ENCODE peak calls at places on chromosomes 5 and 9, in five cellular contexts. D, C, E, A and J are unnamed samples.

GRCh38 chr9:130943226-130943625 is 4.2 kb upstream of the FIBCD1 start:
- DNase-seq in E (no peak), D (no peak), A (no peak), C (no peak), J (no peak)

GRCh38 chr5:38800044-38800443 is 45.8 kb upstream of the OSMR start:
- DNase-seq in D (no peak), C (no peak), A (no peak), E (no peak), J (no peak)

GRCh38 chr9:125374443-125375309 is 113.0 kb downstream of the GAPVD1 start:
- DNase-seq in C (peak), E (peak), D (peak), A (peak), J (peak)

GRCh38 chr5:171783051-171783450 is 2.6 kb upstream of the SMIM23 start:
- DNase-seq in A (no peak), E (no peak), D (no peak), C (peak), J (no peak)

GRCh38 chr5:126000533-126000932 is 422.7 kb upstream of the GRAMD2B start:
- DNase-seq in E (no peak), A (no peak), D (no peak), C (no peak), J (no peak)

GRCh38 chr5:139543423-139543991 is 17.6 kb upstream of the UBE2D2 start:
- DNase-seq in C (no peak), E (no peak), D (peak), A (peak), J (peak)

GRCh38 chr5:169011009-169011408 is 289.9 kb downstream of the SLIT3 start:
- DNase-seq in D (no peak), C (no peak), E (peak), A (no peak), J (no peak)

GRCh38 chr5:164235176-164235914 is 729.9 kb downstream of the MAT2B start:
- DNase-seq in C (peak), A (no peak), E (no peak), D (no peak), J (no peak)

GRCh38 chr5:14794600-14795230 is 76.9 kb downstream of the ANKH start:
- DNase-seq in D (peak), A (no peak), E (no peak), C (no peak), J (no peak)

GRCh38 chr5:151270599-151270998 is 17.6 kb downstream of the GM2A start:
- DNase-seq in D (no peak), E (no peak), A (peak), C (peak), J (no peak)

GRCh38 chr9:133821606-133822438 is 83.7 kb upstream of the SARDH start:
- DNase-seq in A (no peak), C (no peak), E (no peak), D (no peak), J (no peak)

GRCh38 chr9:110152704-110153374 is 55.1 kb downstream of the C9orf152 start:
- DNase-seq in D (peak), E (peak), C (no peak), A (peak), J (no peak)

GRCh38 chr9:127931092-127931881 is 710 bp upstream of the PIP5KL1 start:
- DNase-seq in A (no peak), D (no peak), C (no peak), E (no peak), J (no peak)

GRCh38 chr9:88593537-88594185 is 58.7 kb downstream of the NXNL2 start:
- DNase-seq in E (peak), C (no peak), D (no peak), A (peak), J (peak)

GRCh38 chr9:137070201-137070905 is at the start of gene SAPCD2:
- DNase-seq in E (peak), D (peak), A (peak), C (no peak), J (peak)

GRCh38 chr9:75083188-75083976 is 4.6 kb downstream of the NMRK1 start:
- DNase-seq in D (no peak), A (peak), C (no peak), E (peak), J (peak)

GRCh38 chr5:154198611-154199230 is 8.2 kb downstream of the GALNT10 start:
- DNase-seq in A (no peak), C (no peak), E (no peak), D (no peak), J (no peak)

GRCh38 chr9:124267271-124267807 is 9.6 kb downstream of the NEK6 start:
- DNase-seq in E (no peak), A (no peak), D (no peak), C (no peak), J (no peak)

GRCh38 chr9:19660019-19660418 is 128.8 kb downstream of the SLC24A2 start:
- DNase-seq in A (no peak), E (no peak), C (no peak), D (no peak), J (no peak)

GRCh38 chr9:107711528-107711927 is 222.0 kb upstream of the KLF4 start:
- DNase-seq in A (no peak), E (peak), D (no peak), C (peak), J (no peak)

GRCh38 chr9:95511952-95512750 is 4.6 kb downstream of the PTCH1 start:
- DNase-seq in A (no peak), E (peak), D (no peak), C (no peak), J (no peak)

GRCh38 chr5:106097308-106097707 is 1573.4 kb downstream of the EFNA5 start:
- DNase-seq in D (no peak), C (peak), A (no peak), E (no peak), J (no peak)

GRCh38 chr9:104586496-104587180 is 12.6 kb downstream of the OR13C5 start:
- DNase-seq in A (no peak), D (no peak), C (no peak), E (no peak), J (no peak)

GRCh38 chr5:68961762-68962161 is 132.1 kb upstream of the SLC30A5 start:
- DNase-seq in A (no peak), D (no peak), C (no peak), E (no peak), J (no peak)

GRCh38 chr9:104494808-104495207 is 9.3 kb upstream of the OR13F1 start:
- DNase-seq in C (no peak), E (no peak), A (no peak), D (peak), J (no peak)

GRCh38 chr5:55601209-55601618 is 66.5 kb upstream of the PLPP1 start:
- DNase-seq in A (no peak), E (peak), D (peak), C (peak), J (no peak)

GRCh38 chr5:76576468-76576867 is 46.7 kb downstream of the F2RL2 start:
- DNase-seq in C (no peak), D (no peak), E (no peak), A (no peak), J (no peak)

GRCh38 chr9:132885691-132886357 is 7.1 kb downstream of the SPACA9 start:
- DNase-seq in A (no peak), C (no peak), E (no peak), D (no peak), J (no peak)